ENCODE peak calls at places on chromosomes 12 and 14, in five cellular contexts. One of them, this sample, is unnamed.

GRCh38 chr14:51453869-51454268 is 197.8 kb upstream of the FRMD6 start:
- DNase-seq in K562: no peak
- DNase-seq in GM12878: no peak
- DNase-seq in GM23338: no peak
- DNase-seq in A549: no peak
- DNase-seq in this sample: no peak

GRCh38 chr12:2169964-2170363 is 117.2 kb downstream of the CACNA1C start:
- DNase-seq in K562: no peak
- DNase-seq in GM23338: no peak
- DNase-seq in A549: no peak
- DNase-seq in GM12878: no peak
- DNase-seq in this sample: no peak

GRCh38 chr12:122584177-122584576 is 57.1 kb downstream of the KNTC1 start:
- DNase-seq in K562: no peak
- DNase-seq in GM12878: no peak
- DNase-seq in GM23338: no peak
- DNase-seq in A549: no peak
- DNase-seq in this sample: no peak

GRCh38 chr12:67280572-67280971 is 11.4 kb downstream of the CAND1 start:
- DNase-seq in K562: no peak
- DNase-seq in A549: no peak
- DNase-seq in GM23338: no peak
- DNase-seq in GM12878: no peak
- DNase-seq in this sample: no peak

GRCh38 chr12:100755186-100755585 is 39.4 kb upstream of the ANO4 start:
- DNase-seq in GM23338: no peak
- DNase-seq in K562: no peak
- DNase-seq in A549: no peak
- DNase-seq in GM12878: no peak
- DNase-seq in this sample: no peak

GRCh38 chr12:54005853-54006699 is 2.7 kb upstream of the HOXC8 start:
- DNase-seq in K562: peak
- DNase-seq in GM23338: peak
- DNase-seq in GM12878: no peak
- DNase-seq in A549: peak
- DNase-seq in this sample: peak

GRCh38 chr12:94149781-94150482 is 1.6 kb downstream of the PLXNC1 start:
- DNase-seq in GM12878: no peak
- DNase-seq in K562: no peak
- DNase-seq in A549: peak
- DNase-seq in GM23338: peak
- DNase-seq in this sample: no peak

GRCh38 chr12:78143717-78144116 is 313.0 kb downstream of the NAV3 start:
- DNase-seq in GM23338: no peak
- DNase-seq in K562: no peak
- DNase-seq in A549: no peak
- DNase-seq in GM12878: no peak
- DNase-seq in this sample: no peak

GRCh38 chr14:36647827-36648753 is 13.6 kb upstream of the PAX9 start:
- DNase-seq in GM12878: no peak
- DNase-seq in K562: peak
- DNase-seq in A549: peak
- DNase-seq in GM23338: peak
- DNase-seq in this sample: peak

GRCh38 chr12:2551097-2551496 is 243.7 kb upstream of the FKBP4 start:
- DNase-seq in K562: no peak
- DNase-seq in GM12878: no peak
- DNase-seq in A549: no peak
- DNase-seq in GM23338: no peak
- DNase-seq in this sample: no peak

GRCh38 chr12:111584959-111585358 is 14.2 kb downstream of the ATXN2 start:
- DNase-seq in A549: no peak
- DNase-seq in K562: no peak
- DNase-seq in GM12878: no peak
- DNase-seq in GM23338: no peak
- DNase-seq in this sample: no peak

GRCh38 chr12:48074266-48074665 is 31.6 kb downstream of the SENP1 start:
- DNase-seq in GM23338: no peak
- DNase-seq in GM12878: no peak
- DNase-seq in A549: no peak
- DNase-seq in K562: no peak
- DNase-seq in this sample: no peak

GRCh38 chr14:67833403-67833802 is 13.8 kb downstream of the RAD51B start:
- DNase-seq in K562: no peak
- DNase-seq in GM12878: no peak
- DNase-seq in A549: no peak
- DNase-seq in GM23338: no peak
- DNase-seq in this sample: no peak

GRCh38 chr12:119134673-119135072 is 44.1 kb upstream of the HSPB8 start:
- DNase-seq in A549: no peak
- DNase-seq in GM23338: no peak
- DNase-seq in K562: no peak
- DNase-seq in GM12878: no peak
- DNase-seq in this sample: no peak

GRCh38 chr14:59046746-59047145 is 141.7 kb upstream of the DAAM1 start:
- DNase-seq in K562: no peak
- DNase-seq in GM12878: no peak
- DNase-seq in A549: no peak
- DNase-seq in GM23338: no peak
- DNase-seq in this sample: no peak

GRCh38 chr12:122133192-122133950 is 40.6 kb downstream of the IL31 start:
- DNase-seq in GM23338: peak
- DNase-seq in K562: no peak
- DNase-seq in A549: no peak
- DNase-seq in GM12878: no peak
- DNase-seq in this sample: no peak

GRCh38 chr12:319116-319515 is 56.5 kb upstream of the SLC6A13 start:
- DNase-seq in A549: no peak
- DNase-seq in K562: no peak
- DNase-seq in GM23338: no peak
- DNase-seq in GM12878: no peak
- DNase-seq in this sample: no peak

GRCh38 chr12:10291030-10291429 is 16.6 kb upstream of the KLRD1 start:
- DNase-seq in GM23338: no peak
- DNase-seq in GM12878: no peak
- DNase-seq in K562: no peak
- DNase-seq in A549: no peak
- DNase-seq in this sample: no peak

GRCh38 chr14:101113108-101113612 is 209.6 kb upstream of the RTL1 start:
- DNase-seq in A549: no peak
- DNase-seq in GM23338: no peak
- DNase-seq in GM12878: no peak
- DNase-seq in K562: no peak
- DNase-seq in this sample: no peak

GRCh38 chr14:73789996-73790581 is 61.5 kb upstream of the PTGR2 start:
- DNase-seq in GM12878: no peak
- DNase-seq in A549: no peak
- DNase-seq in K562: no peak
- DNase-seq in GM23338: no peak
- DNase-seq in this sample: no peak

GRCh38 chr12:57262126-57262822 is 11.3 kb upstream of the STAC3 start:
- DNase-seq in GM12878: no peak
- DNase-seq in GM23338: no peak
- DNase-seq in A549: no peak
- DNase-seq in K562: no peak
- DNase-seq in this sample: no peak

GRCh38 chr14:99191663-99192621 is 80.1 kb downstream of the BCL11B start:
- DNase-seq in K562: no peak
- DNase-seq in GM23338: no peak
- DNase-seq in A549: no peak
- DNase-seq in GM12878: no peak
- DNase-seq in this sample: no peak

GRCh38 chr14:35474323-35474722 is 59.6 kb upstream of the INSM2 start:
- DNase-seq in A549: no peak
- DNase-seq in GM23338: no peak
- DNase-seq in K562: no peak
- DNase-seq in GM12878: no peak
- DNase-seq in this sample: no peak

GRCh38 chr12:101713059-101713682 is 15.7 kb downstream of the CHPT1 start:
- DNase-seq in GM23338: no peak
- DNase-seq in A549: no peak
- DNase-seq in K562: peak
- DNase-seq in GM12878: no peak
- DNase-seq in this sample: peak

GRCh38 chr14:105944632-105945610 is 418.5 kb downstream of the TMEM121 start:
- DNase-seq in A549: peak
- DNase-seq in K562: peak
- DNase-seq in GM12878: no peak
- DNase-seq in GM23338: peak
- DNase-seq in this sample: peak

GRCh38 chr12:129844662-129845061 is 59.2 kb downstream of the TMEM132D start:
- DNase-seq in A549: no peak
- DNase-seq in GM12878: no peak
- DNase-seq in GM23338: no peak
- DNase-seq in K562: no peak
- DNase-seq in this sample: no peak

GRCh38 chr12:51721281-51721940 is 127.1 kb downstream of the FIGNL2 start:
- DNase-seq in GM12878: no peak
- DNase-seq in A549: no peak
- DNase-seq in GM23338: peak
- DNase-seq in K562: peak
- DNase-seq in this sample: no peak

GRCh38 chr12:31004666-31005065 is 69.0 kb upstream of the DDX11 start:
- DNase-seq in A549: no peak
- DNase-seq in GM23338: no peak
- DNase-seq in K562: no peak
- DNase-seq in GM12878: no peak
- DNase-seq in this sample: no peak

GRCh38 chr12:65634626-65635331 is 189.5 kb upstream of the HMGA2 start:
- DNase-seq in GM23338: no peak
- DNase-seq in A549: peak
- DNase-seq in GM12878: no peak
- DNase-seq in K562: no peak
- DNase-seq in this sample: peak

GRCh38 chr14:92635896-92636295 is 112.5 kb downstream of the LGMN start:
- DNase-seq in A549: no peak
- DNase-seq in K562: no peak
- DNase-seq in GM23338: no peak
- DNase-seq in GM12878: no peak
- DNase-seq in this sample: no peak
- TF ChIP-seq JUNB in A549: no peak
- TF ChIP-seq JUNB in K562: no peak
- TF ChIP-seq JUNB in GM23338: no peak
- TF ChIP-seq JUNB in GM12878: no peak
- TF ChIP-seq JUNB in this sample: no peak

DNA sequence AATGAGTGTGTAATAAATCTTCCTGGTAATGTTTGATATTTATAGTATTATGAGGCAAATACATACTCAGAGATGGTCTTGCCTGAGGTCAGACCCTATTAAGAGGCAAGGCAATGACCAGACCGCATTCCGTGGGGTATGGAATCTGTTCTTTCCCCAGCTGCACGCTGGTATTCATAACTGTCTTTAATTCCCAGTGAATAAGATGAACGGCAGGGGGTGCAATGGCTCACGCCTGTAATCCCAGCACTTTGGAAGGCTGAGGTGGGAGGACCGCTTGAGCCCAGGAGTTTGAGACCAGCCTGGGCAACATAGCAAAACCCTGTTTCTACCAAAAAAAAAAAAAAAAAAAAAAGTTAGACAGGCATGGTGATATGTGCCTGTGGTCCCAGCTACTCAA is 44.6 kb downstream of the ERO1A start:
- DNase-seq in K562: no peak
- DNase-seq in GM12878: no peak
- DNase-seq in GM23338: no peak
- DNase-seq in A549: peak
- DNase-seq in this sample: peak
- TF ChIP-seq JUNB in K562: no peak
- TF ChIP-seq JUNB in GM12878: no peak
- TF ChIP-seq JUNB in GM23338: no peak
- TF ChIP-seq JUNB in A549: no peak
- TF ChIP-seq JUNB in this sample: no peak

GRCh38 chr12:104673294-104674062 is 216.7 kb downstream of the CHST11 start:
- DNase-seq in GM12878: no peak
- DNase-seq in K562: no peak
- DNase-seq in GM23338: no peak
- DNase-seq in A549: no peak
- DNase-seq in this sample: no peak

GRCh38 chr12:104670439-104671406 is 214.0 kb downstream of the CHST11 start:
- DNase-seq in GM12878: peak
- DNase-seq in K562: peak
- DNase-seq in A549: peak
- DNase-seq in GM23338: no peak
- DNase-seq in this sample: no peak

GRCh38 chr12:104671407-104672095 is 214.8 kb downstream of the CHST11 start:
- DNase-seq in GM12878: peak
- DNase-seq in A549: peak
- DNase-seq in GM23338: no peak
- DNase-seq in K562: peak
- DNase-seq in this sample: peak

GRCh38 chr12:104672501-104673265 is 215.9 kb downstream of the CHST11 start:
- DNase-seq in K562: no peak
- DNase-seq in A549: peak
- DNase-seq in GM23338: no peak
- DNase-seq in GM12878: no peak
- DNase-seq in this sample: no peak

DNA sequence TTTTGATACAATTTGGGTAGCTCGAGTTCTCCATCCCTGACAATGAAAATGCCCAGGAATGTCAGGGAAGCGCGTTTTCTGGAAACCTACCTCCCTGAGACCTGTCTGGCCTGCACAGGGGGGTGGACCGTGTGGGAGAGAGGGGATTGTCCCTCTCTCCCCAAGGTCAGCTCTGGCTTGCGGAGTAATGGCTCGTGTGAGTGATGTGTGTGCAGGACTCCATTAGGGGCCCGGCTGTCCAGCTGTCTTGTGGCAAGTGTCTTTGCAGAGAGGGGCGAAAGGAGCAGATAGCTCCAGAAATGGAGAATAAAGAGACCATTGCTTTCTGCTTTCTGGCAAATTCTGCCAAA is 215.3 kb downstream of the CHST11 start:
- DNase-seq in GM23338: no peak
- DNase-seq in A549: no peak
- DNase-seq in K562: no peak
- DNase-seq in GM12878: no peak
- DNase-seq in this sample: no peak
- TF ChIP-seq JUNB in GM23338: no peak
- TF ChIP-seq JUNB in A549: no peak
- TF ChIP-seq JUNB in K562: no peak
- TF ChIP-seq JUNB in GM12878: no peak
- TF ChIP-seq JUNB in this sample: no peak

GRCh38 chr14:104086210-104086660 is 735 bp downstream of the ASPG start:
- DNase-seq in GM12878: no peak
- DNase-seq in A549: no peak
- DNase-seq in K562: no peak
- DNase-seq in GM23338: no peak
- DNase-seq in this sample: no peak

GRCh38 chr14:104086661-104087461 is 1.4 kb downstream of the ASPG start:
- DNase-seq in A549: no peak
- DNase-seq in GM12878: no peak
- DNase-seq in GM23338: peak
- DNase-seq in K562: no peak
- DNase-seq in this sample: no peak

GRCh38 chr14:104085889-104086201 is 345 bp downstream of the ASPG start:
- DNase-seq in A549: no peak
- DNase-seq in GM12878: no peak
- DNase-seq in GM23338: peak
- DNase-seq in K562: no peak
- DNase-seq in this sample: no peak

GRCh38 chr14:104084251-104085002 is 1.1 kb upstream of the ASPG start:
- DNase-seq in GM12878: no peak
- DNase-seq in K562: no peak
- DNase-seq in GM23338: no peak
- DNase-seq in A549: no peak
- DNase-seq in this sample: no peak

GRCh38 chr14:104085032-104085888 is at the start of gene ASPG:
- DNase-seq in GM23338: peak
- DNase-seq in K562: peak
- DNase-seq in GM12878: no peak
- DNase-seq in A549: peak
- DNase-seq in this sample: no peak
- TF ChIP-seq JUNB in GM23338: no peak
- TF ChIP-seq JUNB in K562: no peak
- TF ChIP-seq JUNB in GM12878: no peak
- TF ChIP-seq JUNB in A549: no peak
- TF ChIP-seq JUNB in this sample: no peak

This sample was measured in HepG2.